ENCODE peak calls at places on chromosomes 11 and 22, in six cellular contexts. H, J, F, T, P and B are unnamed samples.

GRCh38 chr11:66071326-66071870 is 1.3 kb downstream of the PACS1 start:
- DNase-seq in H (no peak), J (no peak), F (peak; percentile 8), T (no peak), P (no peak), B (no peak)

GRCh38 chr22:29510542-29510941 is 30.5 kb downstream of the NEFH start:
- DNase-seq in H (no peak), J (no peak), F (no peak), T (no peak), P (no peak), B (no peak)

GRCh38 chr11:125494033-125494364 is 2.1 kb downstream of the FEZ1 start:
- DNase-seq in H (no peak), J (no peak), F (no peak), T (no peak), P (no peak), B (no peak)

GRCh38 chr11:94672636-94673035 is 95.5 kb upstream of the AMOTL1 start:
- DNase-seq in H (no peak), J (no peak), F (no peak), T (no peak), P (no peak), B (no peak)

GRCh38 chr22:36245805-36246356 is 6.6 kb upstream of the APOL2 start:
- DNase-seq in H (no peak), J (no peak), F (no peak), T (no peak), P (no peak), B (no peak)

GRCh38 chr11:35404397-35404775 is 15.0 kb downstream of the SLC1A2 start:
- DNase-seq in H (no peak), J (no peak), F (no peak), T (peak; percentile 59), P (no peak), B (peak; percentile 57)

GRCh38 chr11:2578934-2579280 is 120.9 kb downstream of the KCNQ1OT1 start:
- DNase-seq in H (no peak), J (no peak), F (no peak), T (no peak), P (no peak), B (no peak)

GRCh38 chr11:134577801-134578200 is 165.8 kb upstream of the B3GAT1 start:
- DNase-seq in H (no peak), J (no peak), F (no peak), T (no peak), P (no peak), B (no peak)

GRCh38 chr11:9862981-9863380 is 199.1 kb downstream of the SWAP70 start:
- DNase-seq in H (no peak), J (no peak), F (no peak), T (no peak), P (no peak), B (no peak)

GRCh38 chr11:69337211-69337721 is 43.3 kb downstream of the MYEOV start:
- DNase-seq in H (no peak), J (no peak), F (no peak), T (no peak), P (no peak), B (peak; percentile 61)

GRCh38 chr11:61472868-61473267 is 35.7 kb upstream of the LRRC10B start:
- DNase-seq in H (no peak), J (no peak), F (peak; percentile 57), T (no peak), P (no peak), B (no peak)

GRCh38 chr22:28034760-28035401 is 115.8 kb upstream of the PITPNB start:
- DNase-seq in H (no peak), J (no peak), F (peak; percentile 92), T (peak; percentile 49), P (no peak), B (no peak)

GRCh38 chr11:45392621-45393183 is 106.6 kb upstream of the SYT13 start:
- DNase-seq in H (no peak), J (no peak), F (no peak), T (no peak), P (no peak), B (no peak)

GRCh38 chr11:97965849-97966646 is 1054.7 kb upstream of the CNTN5 start:
- DNase-seq in H (no peak), J (no peak), F (no peak), T (no peak), P (no peak), B (no peak)

GRCh38 chr11:15941206-15941770 is 415.1 kb downstream of the SOX6 start:
- DNase-seq in H (no peak), J (peak; percentile 39), F (no peak), T (peak; percentile 73), P (no peak), B (no peak)

GRCh38 chr22:17366830-17367229 is 2.4 kb upstream of the CECR2 start:
- DNase-seq in H (peak; percentile 18), J (peak; percentile 40), F (peak; percentile 53), T (peak; percentile 85), P (no peak), B (peak; percentile 40)

GRCh38 chr22:28246392-28246791 is 327.3 kb upstream of the PITPNB start:
- DNase-seq in H (no peak), J (no peak), F (no peak), T (no peak), P (no peak), B (no peak)

GRCh38 chr11:70176940-70177689 is 26.0 kb upstream of the FADD start:
- DNase-seq in H (peak; percentile 16), J (no peak), F (no peak), T (peak; percentile 80), P (no peak), B (peak; percentile 64)

GRCh38 chr11:129828301-129828836 is 12.7 kb downstream of the TMEM45B start:
- DNase-seq in H (peak; percentile 19), J (no peak), F (no peak), T (no peak), P (no peak), B (no peak)

DNA sequence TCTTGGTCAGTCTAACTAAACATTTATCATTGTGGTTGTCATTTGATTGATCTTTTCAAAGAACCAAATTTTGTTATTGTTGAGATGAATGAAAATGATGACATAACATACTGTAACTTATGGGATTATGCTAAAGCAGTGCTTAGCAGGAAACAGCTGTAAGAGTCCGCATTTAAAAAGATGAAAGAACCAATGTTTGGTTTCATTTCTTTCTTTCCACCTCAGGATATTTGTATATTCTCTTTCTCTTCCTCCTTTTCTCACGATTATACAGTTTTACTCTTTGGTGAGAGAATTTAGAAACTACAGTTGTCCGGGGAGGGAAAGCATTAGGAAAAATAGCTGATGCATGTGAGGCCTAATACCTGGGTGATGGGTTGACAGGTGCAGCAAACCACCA is 23.1 kb downstream of the PIH1D2 start:
- DNase-seq in H (no peak), J (no peak), F (no peak), T (no peak), P (no peak), B (no peak)
- H3K36me3 ChIP-seq in H (peaks cover 38% of the 10 kb centered on the region), J (peaks cover 14% of the 10 kb centered on the region), F (peaks cover 50% of the 10 kb centered on the region), T (peaks cover 73% of the 10 kb centered on the region), P (no peaks in the 10 kb centered on the region), B (peaks cover 2% of the 10 kb centered on the region)

GRCh38 chr11:117197516-117198456 is 1.4 kb upstream of the TAGLN start:
- DNase-seq in H (no peak), J (no peak), F (no peak), T (peak; percentile 46), P (no peak), B (no peak)
- H3K4me3 ChIP-seq in H (no peak overlapping the region), J (no peak overlapping the region), F (peak overlapping the region; percentile 60), T (no peak overlapping the region), P (peak overlapping the region; percentile 66), B (no peak overlapping the region)

GRCh38 chr11:12158926-12159325 is 48.5 kb downstream of the MICAL2 start:
- DNase-seq in H (no peak), J (no peak), F (no peak), T (no peak), P (no peak), B (peak; percentile 69)

GRCh38 chr11:12160680-12161079 is 50.3 kb downstream of the MICAL2 start:
- DNase-seq in H (no peak), J (no peak), F (no peak), T (peak; percentile 87), P (no peak), B (no peak)

GRCh38 chr11:12161137-12161536 is 50.7 kb downstream of the MICAL2 start:
- DNase-seq in H (no peak), J (no peak), F (peak; percentile 57), T (no peak), P (no peak), B (no peak)

GRCh38 chr11:12160231-12160630 is 49.8 kb downstream of the MICAL2 start:
- DNase-seq in H (no peak), J (no peak), F (no peak), T (no peak), P (no peak), B (no peak)

DNA sequence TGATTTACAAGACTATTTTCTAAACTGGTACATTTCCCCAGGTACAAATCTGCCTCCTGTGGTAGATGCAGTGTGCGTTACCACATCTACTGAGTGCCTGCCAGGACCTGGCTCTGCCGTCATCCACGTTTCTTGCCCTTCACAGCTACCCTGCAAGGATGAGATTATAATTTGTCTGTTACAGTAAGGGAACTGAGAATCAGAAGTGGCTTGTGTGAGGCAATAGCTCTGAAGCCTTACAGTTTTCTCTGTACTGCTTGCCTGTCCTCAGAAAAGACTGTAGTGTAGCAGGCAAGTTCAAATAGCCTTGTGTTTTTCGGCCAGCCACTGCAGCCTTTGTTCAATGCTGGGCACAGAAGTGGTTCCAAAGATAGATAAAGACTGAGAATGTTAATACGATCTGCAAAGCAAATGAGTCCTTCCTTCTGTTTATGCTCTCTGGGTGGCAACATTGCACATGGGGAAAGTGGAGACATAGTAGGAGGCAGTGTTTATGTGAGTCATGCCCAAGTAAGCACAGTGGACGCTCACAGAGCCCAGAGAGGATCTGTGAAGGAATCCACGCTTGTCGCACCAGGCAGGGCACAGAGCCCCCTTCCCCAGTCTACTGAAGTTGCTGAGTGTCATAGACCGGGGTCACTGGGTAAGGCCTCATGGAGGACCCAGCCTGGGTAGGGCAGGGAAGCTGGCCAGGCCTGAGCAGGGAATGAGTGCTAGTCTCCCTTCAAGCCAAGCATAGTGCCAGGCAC is 49.1 kb downstream of the MICAL2 start:
- DNase-seq in H (no peak), J (no peak), F (no peak), T (no peak), P (no peak), B (no peak)
- H3K4me1 ChIP-seq in H (peaks cover 61% of the 10 kb centered on the region), J (peaks cover 3% of the 10 kb centered on the region), F (peaks cover 49% of the 10 kb centered on the region), T (peaks cover 18% of the 10 kb centered on the region), P (peaks cover 45% of the 10 kb centered on the region), B (peaks cover 67% of the 10 kb centered on the region)

DNA sequence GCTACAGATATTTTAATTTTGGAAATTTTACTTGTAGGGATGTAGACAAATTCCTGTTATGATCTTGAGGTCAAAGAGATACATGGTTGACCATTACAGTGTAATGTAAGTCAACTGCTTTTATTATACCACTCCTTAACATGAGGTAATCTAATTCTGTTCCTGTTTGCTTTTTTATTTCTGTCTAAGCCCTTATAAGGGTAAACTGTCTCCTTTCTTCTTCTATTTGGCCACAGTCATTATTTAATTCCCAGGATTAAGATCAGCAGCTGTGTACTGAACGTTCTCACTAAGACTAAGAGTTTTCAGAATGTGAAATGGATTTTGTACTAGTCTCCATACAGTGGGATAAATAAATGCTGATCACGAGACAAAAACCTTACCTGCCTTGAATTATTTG is 32.8 kb downstream of the C2CD3 start:
- DNase-seq in H (no peak), J (no peak), F (no peak), T (no peak), P (no peak), B (no peak)
- H3K36me3 ChIP-seq in H (no peaks in the 10 kb centered on the region), J (no peaks in the 10 kb centered on the region), F (peaks cover 6% of the 10 kb centered on the region), T (peaks cover 8% of the 10 kb centered on the region), P (no peaks in the 10 kb centered on the region), B (peaks cover 2% of the 10 kb centered on the region)